ENCODE peak calls at places on chromosomes 16 and 17, in ten cellular contexts. P, B, G, Q, L, R, C, N, Z and Y are unnamed samples. For H3K36me3 and H3K4me1, the result is how much of the 10 kb centered on the place peaks cover.

GRCh38 chr17:31391496-31391949 is at the start of gene RAB11FIP4:
- DNase-seq in P (peak), R (peak), G (no peak), Q (no peak), B (peak), C (no peak), L (peak), N (no peak), Z (no peak), Y (no peak)

GRCh38 chr16:67183284-67183626 is 508 bp downstream of the MATCAP1 start:
- DNase-seq in Q (no peak), P (no peak), G (no peak), C (no peak), L (no peak), R (no peak), Z (no peak), B (no peak), N (no peak), Y (no peak)

GRCh38 chr17:34706029-34706428 is 126.6 kb downstream of the TMEM132E start:
- DNase-seq in B (peak), L (no peak), Q (no peak), Z (no peak), P (peak), R (peak), G (no peak), C (no peak), N (no peak), Y (peak)

GRCh38 chr16:81500833-81501521 is 56.4 kb downstream of the CMIP start:
- DNase-seq in G (no peak), Z (no peak), R (no peak), B (no peak), P (no peak), C (no peak), L (no peak), N (no peak), Q (no peak), Y (no peak)

GRCh38 chr17:79053251-79053925 is 21.2 kb upstream of the ENGASE start:
- DNase-seq in P (no peak), Z (peak), N (no peak), R (no peak), L (no peak), B (no peak), G (no peak), C (no peak), Q (no peak), Y (no peak)

GRCh38 chr17:54882950-54883349 is 17.7 kb upstream of the TOM1L1 start:
- DNase-seq in N (no peak), G (no peak), L (no peak), B (no peak), Z (no peak), C (no peak), R (no peak), Q (no peak), P (no peak), Y (no peak)

GRCh38 chr17:65933290-65933689 is 258.6 kb downstream of the CEP112 start:
- DNase-seq in N (no peak), R (no peak), L (no peak), P (no peak), Q (no peak), G (no peak), C (no peak), B (no peak), Z (no peak), Y (no peak)

GRCh38 chr17:44968225-44969143 is at the start of gene C1QL1:
- DNase-seq in G (peak), C (peak), N (peak), B (peak), P (peak), Z (peak), L (peak), Q (peak), R (peak), Y (peak)

GRCh38 chr17:57257213-57257873 is 1.0 kb downstream of the MSI2 start:
- DNase-seq in Z (no peak), Q (no peak), N (no peak), P (peak), C (no peak), B (peak), R (no peak), G (no peak), L (no peak), Y (peak)

GRCh38 chr17:53950858-53951250 is 128.1 kb downstream of the KIF2B start:
- DNase-seq in N (no peak), R (no peak), C (no peak), P (no peak), G (no peak), Z (no peak), L (no peak), B (no peak), Q (no peak), Y (no peak)

GRCh38 chr16:48003226-48003907 is 152.4 kb downstream of the ABCC12 start:
- DNase-seq in B (peak), Z (no peak), P (peak), G (no peak), C (no peak), Q (no peak), R (peak), N (no peak), L (no peak), Y (no peak)

GRCh38 chr17:16980813-16981731 is 9.2 kb upstream of the TNFRSF13B start:
- DNase-seq in C (peak), Z (no peak), R (peak), Q (no peak), L (no peak), B (no peak), G (no peak), N (no peak), P (no peak), Y (peak)

GRCh38 chr16:31071861-31072260 is 2.2 kb downstream of the ZNF668 start:
- DNase-seq in G (no peak), N (no peak), P (peak), Z (no peak), Q (no peak), R (no peak), L (no peak), B (no peak), C (no peak), Y (no peak)

GRCh38 chr17:82921426-82921825 is 81.6 kb upstream of the ZNF750 start:
- DNase-seq in P (no peak), G (no peak), Q (no peak), B (no peak), C (no peak), Z (no peak), N (no peak), R (no peak), L (no peak), Y (no peak)

GRCh38 chr16:75861981-75862380 is 135.7 kb upstream of the CPHXL start:
- DNase-seq in C (no peak), B (no peak), R (no peak), Q (no peak), P (no peak), L (no peak), N (no peak), Z (no peak), G (no peak), Y (no peak)

GRCh38 chr17:8905256-8905778 is 37.8 kb upstream of the PIK3R6 start:
- DNase-seq in L (peak), N (no peak), Z (no peak), B (no peak), P (no peak), R (peak), G (no peak), Q (no peak), C (no peak), Y (no peak)

GRCh38 chr17:6327007-6327406 is 107.9 kb downstream of the AIPL1 start:
- DNase-seq in L (peak), Q (no peak), P (peak), R (peak), Z (no peak), B (peak), N (no peak), G (no peak), C (no peak), Y (no peak)

GRCh38 chr16:84868328-84868727 is 48.5 kb downstream of the CRISPLD2 start:
- DNase-seq in C (no peak), N (no peak), L (no peak), Q (no peak), Z (no peak), G (no peak), B (no peak), P (no peak), R (no peak), Y (no peak)

GRCh38 chr17:5902671-5903070 is 167.5 kb upstream of the WSCD1 start:
- DNase-seq in R (no peak), Z (no peak), P (no peak), Q (no peak), L (no peak), G (no peak), N (no peak), C (no peak), B (no peak), Y (no peak)

GRCh38 chr17:46832306-46832895 is 13.9 kb upstream of the WNT3 start:
- DNase-seq in Q (no peak), Z (no peak), B (no peak), N (no peak), R (no peak), G (no peak), P (peak), C (no peak), L (no peak), Y (no peak)

GRCh38 chr17:77681820-77682219 is 276.7 kb upstream of the TNRC6C start:
- DNase-seq in B (no peak), G (no peak), N (no peak), Z (no peak), L (peak), R (no peak), P (no peak), Q (no peak), C (no peak), Y (no peak)

GRCh38 chr16:81678326-81679095 is 100.6 kb upstream of the PLCG2 start:
- DNase-seq in B (no peak), G (no peak), N (no peak), L (no peak), P (no peak), Q (no peak), R (no peak), C (no peak), Z (no peak), Y (no peak)

GRCh38 chr16:89700649-89701424 is 668 bp downstream of the SPATA2L start:
- DNase-seq in G (no peak), P (peak), R (peak), C (no peak), L (no peak), N (no peak), Z (peak), B (peak), Q (peak), Y (peak)

GRCh38 chr17:2692781-2693135 is 18.8 kb downstream of the CLUH start:
- DNase-seq in Q (no peak), R (no peak), L (no peak), B (no peak), P (no peak), G (no peak), Z (no peak), C (no peak), N (no peak), Y (no peak)

GRCh38 chr17:81684442-81684911 is 666 bp downstream of the HGS start:
- DNase-seq in G (no peak), L (peak), P (peak), Q (peak), Z (no peak), B (peak), N (no peak), C (peak), R (peak), Y (no peak)

GRCh38 chr17:79620207-79621038 is 9.6 kb upstream of the RBFOX3 start:
- DNase-seq in B (no peak), Z (peak), R (no peak), L (peak), P (no peak), C (no peak), G (no peak), Q (no peak), N (no peak), Y (no peak)

GRCh38 chr16:1630450-1631213 is 18.5 kb downstream of the CRAMP1 start:
- DNase-seq in P (no peak), G (no peak), Z (no peak), B (no peak), N (no peak), R (no peak), Q (no peak), L (no peak), C (no peak), Y (no peak)

GRCh38 chr16:1626776-1627175 is 14.6 kb downstream of the CRAMP1 start:
- DNase-seq in P (no peak), R (no peak), B (no peak), Z (no peak), G (no peak), L (no peak), C (no peak), N (no peak), Q (no peak), Y (no peak)

GRCh38 chr16:1621851-1622250 is 9.7 kb downstream of the CRAMP1 start:
- DNase-seq in P (no peak), C (no peak), R (no peak), Z (no peak), L (no peak), B (no peak), N (no peak), Q (no peak), G (no peak), Y (peak)

GRCh38 chr16:1631230-1631629 is 19.1 kb downstream of the CRAMP1 start:
- DNase-seq in R (no peak), B (no peak), C (no peak), Q (no peak), P (no peak), Z (no peak), L (no peak), N (no peak), G (no peak), Y (no peak)

GRCh38 chr16:1626327-1626726 is 14.2 kb downstream of the CRAMP1 start:
- DNase-seq in Q (no peak), R (no peak), B (no peak), G (no peak), Z (no peak), P (no peak), L (no peak), C (no peak), N (no peak), Y (no peak)
- H3K36me3 ChIP-seq in Q (half or more), R (under half), B (under half), G (under half), Z (half or more), P (under half), L (under half), C (under half), N (under half), Y (under half)

GRCh38 chr16:79097781-79098180 is 502.8 kb downstream of the MAF start:
- DNase-seq in Z (no peak), N (no peak), R (no peak), B (no peak), Q (no peak), C (no peak), L (no peak), G (no peak), P (no peak), Y (no peak)
- H3K4me1 ChIP-seq in Z (under half), N (under half), R (under half), B (under half), Q (under half), C (under half), L (under half), G (under half), P (under half), Y (under half)

DNA sequence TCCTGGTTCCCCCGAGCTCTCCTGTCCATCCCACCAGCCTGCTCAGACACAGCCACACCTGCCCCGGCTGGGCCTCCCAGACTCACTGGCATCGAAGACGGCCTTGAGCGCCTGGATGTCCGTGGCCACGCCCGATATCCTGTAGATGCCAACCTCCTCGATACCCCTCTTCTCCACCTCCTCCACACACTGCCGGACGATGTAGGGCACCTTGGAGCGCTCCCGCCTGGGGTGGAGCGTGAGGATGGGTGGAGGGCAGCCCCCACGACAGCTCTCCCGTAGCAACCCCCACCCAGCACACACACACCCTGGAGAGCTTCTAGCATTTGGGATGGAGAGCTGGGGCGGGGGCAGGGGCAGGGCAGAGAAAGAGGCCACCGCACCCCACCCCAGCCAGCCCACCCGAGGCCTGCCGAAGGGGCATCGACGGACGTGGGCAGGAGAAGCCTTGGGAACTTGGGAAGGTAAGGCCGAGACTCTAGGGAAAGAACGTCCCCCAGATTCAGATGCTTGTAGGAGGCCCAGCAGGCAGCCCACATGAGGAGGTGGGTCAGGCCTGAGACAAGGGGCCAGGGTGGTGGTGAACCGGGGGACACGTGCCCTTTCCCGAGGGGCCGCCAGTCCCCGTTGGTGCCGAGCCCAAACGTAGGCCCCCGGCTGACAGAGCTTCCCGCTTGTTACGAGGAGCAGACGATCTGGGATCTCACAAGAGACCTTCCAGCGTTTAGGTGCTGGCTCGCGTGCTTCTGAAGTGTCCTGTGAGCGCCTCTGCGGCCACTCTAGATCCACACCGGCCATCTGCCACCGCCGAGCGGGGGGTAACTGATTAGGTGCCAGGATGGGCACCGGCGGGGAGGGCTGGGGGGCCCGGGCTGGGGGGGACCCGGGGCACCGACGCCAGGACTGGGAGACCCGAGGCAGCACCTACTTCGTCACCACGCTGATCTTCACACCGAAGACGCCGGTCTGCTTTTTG is 15.1 kb downstream of the TIMM22 start:
- DNase-seq in R (no peak), C (no peak), B (no peak), G (no peak), L (no peak), P (no peak), Q (no peak), N (no peak), Z (no peak), Y (no peak)
- H3K36me3 ChIP-seq in R (under half), C (under half), B (under half), G (under half), L (half or more), P (under half), Q (under half), N (under half), Z (half or more), Y (under half)

GRCh38 chr17:50059759-50060273 is 3.9 kb downstream of the ITGA3 start:
- DNase-seq in B (no peak), P (no peak), Z (no peak), G (no peak), R (no peak), N (peak), Q (no peak), C (no peak), L (no peak), Y (no peak)

GRCh38 chr17:50057521-50057991 is 1.6 kb downstream of the ITGA3 start:
- DNase-seq in R (no peak), B (no peak), G (no peak), P (no peak), N (no peak), L (no peak), C (no peak), Z (no peak), Q (no peak), Y (no peak)

GRCh38 chr17:50056961-50057330 is 1.0 kb downstream of the ITGA3 start:
- DNase-seq in Q (no peak), B (peak), Z (no peak), N (no peak), L (no peak), P (peak), G (no peak), R (no peak), C (peak), Y (no peak)

GRCh38 chr17:50059256-50059655 is 3.3 kb downstream of the ITGA3 start:
- DNase-seq in Q (no peak), L (no peak), N (no peak), Z (no peak), C (no peak), R (no peak), G (no peak), B (no peak), P (no peak), Y (no peak)

GRCh38 chr17:50058296-50058945 is 2.5 kb downstream of the ITGA3 start:
- DNase-seq in L (no peak), C (no peak), N (no peak), B (no peak), P (no peak), R (no peak), G (no peak), Z (no peak), Q (no peak), Y (no peak)
- H3K4me1 ChIP-seq in L (half or more), C (under half), N (half or more), B (under half), P (under half), R (under half), G (under half), Z (half or more), Q (under half), Y (under half)

GRCh38 chr17:41896726-41897125 is 22.0 kb downstream of the ACLY start:
- DNase-seq in P (no peak), B (peak), R (no peak), G (no peak), Q (no peak), Z (no peak), L (no peak), C (no peak), N (no peak), Y (no peak)

GRCh38 chr17:41895617-41896016 is 23.1 kb downstream of the ACLY start:
- DNase-seq in N (no peak), P (no peak), G (no peak), C (peak), L (no peak), Z (no peak), R (no peak), B (no peak), Q (no peak), Y (no peak)

GRCh38 chr17:41891135-41892065 is 26.2 kb upstream of the KLHL11 start:
- DNase-seq in B (no peak), G (no peak), C (no peak), P (no peak), Q (peak), L (no peak), N (no peak), Z (no peak), R (no peak), Y (no peak)

GRCh38 chr17:41893384-41893783 is 25.4 kb downstream of the ACLY start:
- DNase-seq in N (no peak), Q (no peak), L (no peak), P (no peak), B (no peak), C (no peak), G (no peak), R (no peak), Z (no peak), Y (no peak)

DNA sequence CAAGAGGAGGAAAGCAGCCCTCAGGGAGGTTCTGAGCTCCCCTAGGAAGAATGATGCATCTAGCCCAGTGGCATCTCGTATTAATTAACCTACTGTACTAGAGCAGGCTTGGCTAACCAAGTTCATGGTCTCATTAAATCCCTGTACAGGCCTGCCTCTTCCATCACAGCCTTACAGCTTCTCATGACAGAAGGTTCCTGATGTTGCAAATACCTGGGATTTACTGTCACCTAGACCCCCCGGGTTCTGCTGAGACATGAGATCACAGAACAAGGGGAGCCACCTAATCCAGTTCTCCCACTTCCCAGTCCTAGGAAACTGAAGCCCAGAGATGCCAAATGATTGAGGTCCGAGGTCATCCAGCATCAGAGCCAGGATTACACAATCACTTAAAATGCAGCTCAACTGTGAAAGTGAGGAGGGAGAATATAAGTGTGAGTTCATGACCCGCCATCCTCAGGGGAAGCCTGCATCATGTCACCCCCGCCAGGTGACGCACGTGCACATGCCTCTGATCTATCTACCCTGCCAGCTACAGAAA is 23.9 kb downstream of the ACLY start:
- DNase-seq in C (peak), R (peak), L (no peak), N (no peak), G (no peak), B (no peak), Z (no peak), Q (no peak), P (no peak), Y (no peak)
- H3K36me3 ChIP-seq in C (half or more), R (under half), L (half or more), N (half or more), G (under half), B (half or more), Z (half or more), Q (half or more), P (under half), Y (under half)

GRCh38 chr16:24748242-24748641 is 18.8 kb downstream of the TNRC6A start:
- DNase-seq in P (no peak), R (no peak), B (no peak), Q (no peak), C (peak), Z (no peak), G (no peak), N (peak), L (peak), Y (no peak)
- H3K4me1 ChIP-seq in P (under half), R (under half), B (half or more), Q (under half), C (under half), Z (under half), G (under half), N (under half), L (half or more), Y (under half)

GRCh38 chr16:11691771-11692170 is 23.5 kb downstream of the SNN start:
- DNase-seq in B (no peak), G (no peak), C (peak), Z (no peak), Q (no peak), L (peak), P (no peak), N (no peak), R (no peak), Y (no peak)
- H3K36me3 ChIP-seq in B (under half), G (under half), C (under half), Z (half or more), Q (half or more), L (half or more), P (under half), N (under half), R (under half), Y (under half)